ENCODE peak calls at places on chromosomes 4 and X, in four cellular contexts. One of them, this sample, is unnamed.

GRCh38 chrX:9318213-9318612 is 146.6 kb upstream of the TBL1X start:
- DNase-seq in cardiac fibroblast: no peak
- DNase-seq in AG09309: no peak
- DNase-seq in BE2C: no peak
- DNase-seq in this sample: no peak

GRCh38 chrX:12747433-12747832 is 43.8 kb upstream of the PRPS2 start:
- DNase-seq in BE2C: no peak
- DNase-seq in AG09309: no peak
- DNase-seq in cardiac fibroblast: no peak
- DNase-seq in this sample: no peak

GRCh38 chrX:10615931-10616780 is 4.2 kb downstream of the MID1 start:
- DNase-seq in BE2C: peak; percentile 49
- DNase-seq in AG09309: no peak
- DNase-seq in cardiac fibroblast: peak; percentile 76
- DNase-seq in this sample: peak; percentile 58

GRCh38 chrX:63354484-63354883 is 3.4 kb upstream of the SPIN4 start:
- DNase-seq in cardiac fibroblast: no peak
- DNase-seq in AG09309: no peak
- DNase-seq in BE2C: no peak
- DNase-seq in this sample: no peak

GRCh38 chrX:50402886-50403285 is 67.7 kb downstream of the DGKK start:
- DNase-seq in AG09309: no peak
- DNase-seq in BE2C: no peak
- DNase-seq in cardiac fibroblast: no peak
- DNase-seq in this sample: no peak

GRCh38 chrX:79524642-79525041 is 157.5 kb upstream of the ITM2A start:
- DNase-seq in AG09309: no peak
- DNase-seq in BE2C: no peak
- DNase-seq in cardiac fibroblast: no peak
- DNase-seq in this sample: peak; percentile 28

GRCh38 chrX:65581661-65582339 is 47.2 kb upstream of the LAS1L start:
- DNase-seq in BE2C: peak; percentile 27
- DNase-seq in cardiac fibroblast: peak; percentile 70
- DNase-seq in AG09309: peak; percentile 11
- DNase-seq in this sample: peak; percentile 70

GRCh38 chr4:95547708-95548471 is 883 bp downstream of the UNC5C start:
- DNase-seq in AG09309: no peak
- DNase-seq in cardiac fibroblast: peak; percentile 43
- DNase-seq in BE2C: peak; percentile 42
- DNase-seq in this sample: peak; percentile 23

GRCh38 chr4:143186202-143186601 is 1.5 kb downstream of the USP38 start:
- DNase-seq in AG09309: no peak
- DNase-seq in BE2C: no peak
- DNase-seq in cardiac fibroblast: peak; percentile 15
- DNase-seq in this sample: no peak

GRCh38 chr4:74540193-74540592 is 95.3 kb downstream of the AREG start:
- DNase-seq in BE2C: no peak
- DNase-seq in AG09309: no peak
- DNase-seq in cardiac fibroblast: peak; percentile 55
- DNase-seq in this sample: no peak

GRCh38 chr4:3254302-3255131 is 5.6 kb downstream of the MSANTD1 start:
- DNase-seq in BE2C: no peak
- DNase-seq in AG09309: no peak
- DNase-seq in cardiac fibroblast: no peak
- DNase-seq in this sample: no peak

GRCh38 chrX:629230-630006 is 1.2 kb upstream of the SHOX start:
- DNase-seq in BE2C: no peak
- DNase-seq in AG09309: no peak
- DNase-seq in cardiac fibroblast: no peak
- DNase-seq in this sample: no peak
- H3K4me3 ChIP-seq in BE2C: no peak overlapping the region
- H3K4me3 ChIP-seq in AG09309: no peak overlapping the region
- H3K4me3 ChIP-seq in cardiac fibroblast: no peak overlapping the region
- H3K4me3 ChIP-seq in this sample: no peak overlapping the region

GRCh38 chrX:44951572-44952067 is 78.6 kb downstream of the KDM6A start:
- DNase-seq in AG09309: no peak
- DNase-seq in cardiac fibroblast: no peak
- DNase-seq in BE2C: no peak
- DNase-seq in this sample: no peak
- H3K4me3 ChIP-seq in AG09309: no peak overlapping the region
- H3K4me3 ChIP-seq in cardiac fibroblast: no peak overlapping the region
- H3K4me3 ChIP-seq in BE2C: no peak overlapping the region
- H3K4me3 ChIP-seq in this sample: no peak overlapping the region

GRCh38 chr4:1195894-1196401 is 23.6 kb upstream of the SPON2 start:
- DNase-seq in cardiac fibroblast: no peak
- DNase-seq in AG09309: no peak
- DNase-seq in BE2C: no peak
- DNase-seq in this sample: peak; percentile 18

GRCh38 chr4:1192493-1193205 is 20.3 kb upstream of the SPON2 start:
- DNase-seq in cardiac fibroblast: no peak
- DNase-seq in AG09309: no peak
- DNase-seq in BE2C: no peak
- DNase-seq in this sample: peak; percentile 22

GRCh38 chr4:1193206-1194027 is 21.0 kb upstream of the SPON2 start:
- DNase-seq in AG09309: no peak
- DNase-seq in BE2C: no peak
- DNase-seq in cardiac fibroblast: no peak
- DNase-seq in this sample: peak; percentile 20

GRCh38 chr4:1195109-1195671 is 22.8 kb upstream of the SPON2 start:
- DNase-seq in AG09309: no peak
- DNase-seq in cardiac fibroblast: no peak
- DNase-seq in BE2C: no peak
- DNase-seq in this sample: peak; percentile 21

DNA sequence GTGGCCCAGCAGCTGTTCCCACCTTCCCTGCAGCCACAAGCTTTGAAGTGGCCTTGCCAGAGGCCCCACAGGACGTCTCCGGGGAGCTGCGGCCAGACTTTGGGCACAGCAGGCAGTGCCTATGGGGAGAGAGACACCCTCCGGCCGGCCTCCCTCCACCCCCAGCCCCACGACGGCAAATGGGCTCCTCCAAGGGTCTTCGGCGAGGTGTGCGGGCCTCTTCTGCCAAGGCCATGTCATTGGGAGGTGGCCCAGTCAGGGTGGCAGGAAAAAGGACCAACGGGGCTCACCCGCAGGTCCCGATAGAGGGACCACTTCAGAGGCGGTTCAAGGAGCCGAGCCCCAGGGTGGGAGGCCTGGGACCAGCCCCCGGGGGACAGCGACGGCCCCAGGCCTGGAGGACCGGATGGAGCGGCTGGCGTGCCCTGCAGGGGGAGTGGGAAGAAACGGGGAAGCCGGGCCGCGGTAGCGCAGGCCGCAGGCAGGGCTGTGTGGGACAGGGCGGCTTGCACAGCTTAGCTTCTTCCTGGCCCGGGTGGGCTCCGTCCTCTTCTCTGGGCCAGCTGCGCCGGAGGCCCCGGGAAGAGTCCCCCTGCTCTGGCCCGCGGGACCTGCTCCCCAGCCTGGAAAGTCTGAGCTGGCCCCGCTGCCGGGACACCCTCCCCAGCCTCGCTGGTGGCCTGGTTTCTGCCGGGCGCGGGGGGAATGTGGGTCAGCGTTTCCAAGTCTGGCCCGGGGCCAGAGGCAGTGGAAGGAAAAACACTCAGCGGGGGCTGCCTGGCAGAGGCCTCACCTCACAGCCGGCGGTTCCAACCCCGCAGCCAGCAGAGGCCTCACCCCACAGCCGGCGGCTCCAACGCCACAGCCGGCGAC is 21.9 kb upstream of the SPON2 start:
- DNase-seq in BE2C: peak; percentile 42
- DNase-seq in cardiac fibroblast: no peak
- DNase-seq in AG09309: no peak
- DNase-seq in this sample: peak; percentile 42
- H3K4me3 ChIP-seq in BE2C: peak overlapping the region; percentile 11
- H3K4me3 ChIP-seq in cardiac fibroblast: peak overlapping the region; percentile 30
- H3K4me3 ChIP-seq in AG09309: peak overlapping the region; percentile 12
- H3K4me3 ChIP-seq in this sample: no peak overlapping the region

GRCh38 chr4:153151535-153152452 is 52.4 kb upstream of the TRIM2 start:
- DNase-seq in cardiac fibroblast: peak; percentile 40
- DNase-seq in AG09309: no peak
- DNase-seq in BE2C: peak; percentile 85
- DNase-seq in this sample: peak; percentile 91
- H3K4me3 ChIP-seq in cardiac fibroblast: no peak overlapping the region
- H3K4me3 ChIP-seq in AG09309: no peak overlapping the region
- H3K4me3 ChIP-seq in BE2C: peak overlapping the region; percentile 78
- H3K4me3 ChIP-seq in this sample: peak overlapping the region; percentile 45

GRCh38 chr4:11471613-11472012 is 42.9 kb upstream of the HS3ST1 start:
- DNase-seq in BE2C: no peak
- DNase-seq in cardiac fibroblast: peak; percentile 19
- DNase-seq in AG09309: no peak
- DNase-seq in this sample: peak; percentile 35
- H3K4me3 ChIP-seq in BE2C: no peak overlapping the region
- H3K4me3 ChIP-seq in cardiac fibroblast: no peak overlapping the region
- H3K4me3 ChIP-seq in AG09309: no peak overlapping the region
- H3K4me3 ChIP-seq in this sample: no peak overlapping the region

DNA sequence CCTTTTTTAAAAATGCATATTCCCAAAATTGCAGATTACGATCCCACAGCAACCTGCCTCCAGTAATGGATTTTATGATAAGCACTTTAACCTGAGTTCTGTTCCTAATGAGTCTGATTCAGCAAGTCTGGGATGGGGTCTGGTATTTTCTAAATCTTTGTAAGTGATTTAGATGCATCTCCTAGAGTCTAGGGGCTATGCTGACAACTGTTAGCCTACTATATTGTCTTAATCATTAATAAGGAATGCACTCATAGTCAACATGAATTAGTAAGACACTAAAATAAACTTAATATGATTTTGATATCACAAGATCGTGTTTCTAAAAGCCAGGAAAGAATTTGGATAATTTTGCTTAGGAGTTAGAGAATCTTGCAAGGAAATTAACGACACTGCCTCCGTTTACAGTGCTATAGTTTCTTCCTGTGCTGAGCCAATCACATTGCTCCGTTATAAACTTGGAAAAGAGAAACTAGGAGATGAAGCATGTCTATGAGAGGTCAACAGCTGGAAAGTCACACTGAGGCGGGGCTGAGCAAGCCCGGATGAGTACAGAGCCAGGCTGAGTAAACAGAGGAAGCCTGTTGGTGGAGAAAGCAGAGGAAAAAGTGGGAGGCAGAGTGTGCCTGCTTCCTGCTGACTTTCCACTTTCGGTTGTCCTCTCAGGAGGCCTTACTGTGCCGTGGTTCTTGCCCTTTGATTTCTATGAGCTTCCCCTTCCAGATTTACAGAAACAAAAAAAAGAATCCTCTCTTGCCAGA is 5.4 kb downstream of the SCARB2 start:
- DNase-seq in AG09309: peak; percentile 66
- DNase-seq in cardiac fibroblast: peak; percentile 92
- DNase-seq in BE2C: peak; percentile 70
- DNase-seq in this sample: peak; percentile 84
- H3K4me3 ChIP-seq in AG09309: peak overlapping the region; percentile 31
- H3K4me3 ChIP-seq in cardiac fibroblast: peak overlapping the region; percentile 32
- H3K4me3 ChIP-seq in BE2C: peak overlapping the region; percentile 39
- H3K4me3 ChIP-seq in this sample: no peak overlapping the region

GRCh38 chr4:153159728-153160221 is 44.5 kb upstream of the TRIM2 start:
- DNase-seq in AG09309: peak; percentile 75
- DNase-seq in BE2C: no peak
- DNase-seq in cardiac fibroblast: peak; percentile 62
- DNase-seq in this sample: no peak
- H3K4me3 ChIP-seq in AG09309: no peak overlapping the region
- H3K4me3 ChIP-seq in BE2C: no peak overlapping the region
- H3K4me3 ChIP-seq in cardiac fibroblast: no peak overlapping the region
- H3K4me3 ChIP-seq in this sample: no peak overlapping the region

GRCh38 chr4:139458999-139459398 is 5.1 kb downstream of the RAB33B start:
- DNase-seq in BE2C: no peak
- DNase-seq in AG09309: no peak
- DNase-seq in cardiac fibroblast: no peak
- DNase-seq in this sample: no peak

GRCh38 chr4:139455187-139455586 is 1.3 kb downstream of the RAB33B start:
- DNase-seq in AG09309: no peak
- DNase-seq in cardiac fibroblast: no peak
- DNase-seq in BE2C: no peak
- DNase-seq in this sample: peak; percentile 33

GRCh38 chr4:139454646-139455045 is 725 bp downstream of the RAB33B start:
- DNase-seq in cardiac fibroblast: no peak
- DNase-seq in AG09309: no peak
- DNase-seq in BE2C: no peak
- DNase-seq in this sample: no peak

GRCh38 chr4:139458543-139458942 is 4.6 kb downstream of the RAB33B start:
- DNase-seq in BE2C: no peak
- DNase-seq in cardiac fibroblast: no peak
- DNase-seq in AG09309: no peak
- DNase-seq in this sample: no peak

GRCh38 chr4:139457318-139457717 is 3.4 kb downstream of the RAB33B start:
- DNase-seq in BE2C: no peak
- DNase-seq in AG09309: no peak
- DNase-seq in cardiac fibroblast: no peak
- DNase-seq in this sample: no peak
- H3K4me3 ChIP-seq in BE2C: no peak overlapping the region
- H3K4me3 ChIP-seq in AG09309: no peak overlapping the region
- H3K4me3 ChIP-seq in cardiac fibroblast: no peak overlapping the region
- H3K4me3 ChIP-seq in this sample: no peak overlapping the region